ENCODE peak calls at places on chromosomes 7 and 10, in four cellular contexts. G is suprapubic skin, X is gastrocnemius medialis, B is coronary artery. T is an unnamed sample.

GRCh38 chr7:131035088-131035770 is 292.4 kb upstream of the MKLN1 start:
- DNase-seq in G (no peak), X (no peak), B (no peak), T (no peak)

GRCh38 chr7:25615603-25616002 is 387.3 kb upstream of the NPVF start:
- DNase-seq in G (no peak), X (no peak), B (no peak), T (no peak)

GRCh38 chr7:25954395-25954794 is 197.6 kb upstream of the NFE2L3 start:
- DNase-seq in G (no peak), B (no peak), X (no peak), T (no peak)

GRCh38 chr7:56062382-56062781 is 1.7 kb upstream of the SUMF2 start:
- DNase-seq in X (no peak), G (no peak), B (no peak), T (no peak)

GRCh38 chr10:103691723-103692380 is 163.5 kb downstream of the SH3PXD2A start:
- DNase-seq in X (no peak), G (no peak), B (no peak), T (no peak)

GRCh38 chr7:29190349-29191045 is 4.1 kb upstream of the CHN2 start:
- DNase-seq in X (no peak), B (no peak), G (no peak), T (peak; percentile 31)

GRCh38 chr7:111650456-111650999 is 88.2 kb upstream of the IMMP2L start:
- DNase-seq in G (no peak), X (peak; percentile 25), B (no peak), T (peak; percentile 73)

GRCh38 chr7:68176974-68177373 is 1180.3 kb downstream of the TYW1 start:
- DNase-seq in X (peak; percentile 23), B (peak; percentile 57), G (no peak), T (peak; percentile 30)

GRCh38 chr10:62373995-62374861 is at the start of gene ZNF365:
- DNase-seq in G (no peak), B (no peak), X (no peak), T (peak; percentile 54)

GRCh38 chr10:132107947-132108877 is 42.5 kb downstream of the JAKMIP3 start:
- DNase-seq in X (no peak), G (no peak), B (peak; percentile 38), T (no peak)

GRCh38 chr7:240887-241421 is 48.6 kb downstream of the FAM20C start:
- DNase-seq in B (no peak), X (no peak), G (no peak), T (peak; percentile 28)

GRCh38 chr7:34895202-34895601 is 142.1 kb downstream of the DPY19L1 start:
- DNase-seq in X (no peak), B (no peak), G (no peak), T (no peak)

GRCh38 chr10:50382576-50383023 is 131.3 kb upstream of the ASAH2 start:
- DNase-seq in G (no peak), B (no peak), X (peak; percentile 35), T (no peak)

GRCh38 chr7:494906-495305 is 24.7 kb downstream of the PDGFA start:
- DNase-seq in B (no peak), G (peak; percentile 48), X (no peak), T (no peak)

GRCh38 chr10:7056216-7056615 is 354.6 kb downstream of the SFMBT2 start:
- DNase-seq in B (no peak), X (no peak), G (no peak), T (no peak)

GRCh38 chr10:7053195-7053594 is 357.6 kb downstream of the SFMBT2 start:
- DNase-seq in B (no peak), X (no peak), G (no peak), T (no peak)

DNA sequence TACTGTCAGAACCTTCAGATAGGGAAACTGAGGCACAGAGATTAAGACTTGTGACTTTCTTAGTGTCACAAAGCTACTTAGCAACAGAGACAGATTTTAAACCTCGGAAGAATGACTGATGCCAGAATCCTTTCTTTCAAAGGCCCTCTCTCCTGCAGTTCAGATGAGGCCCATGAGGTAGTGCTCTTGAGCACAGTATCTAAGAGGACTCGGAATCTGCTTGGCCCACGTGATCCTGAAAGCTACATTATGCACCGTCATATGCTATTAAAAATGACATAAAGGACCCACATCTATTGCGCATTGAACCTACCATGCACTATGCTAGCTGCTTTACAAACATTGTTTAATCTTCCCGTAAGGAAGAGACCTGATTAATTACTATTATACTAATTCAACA is 355.9 kb downstream of the SFMBT2 start:
- DNase-seq in B (no peak), X (no peak), G (no peak), T (no peak)
- TF ChIP-seq CTCF in B (no peak), X (no peak), G (no peak), T (no peak)

DNA sequence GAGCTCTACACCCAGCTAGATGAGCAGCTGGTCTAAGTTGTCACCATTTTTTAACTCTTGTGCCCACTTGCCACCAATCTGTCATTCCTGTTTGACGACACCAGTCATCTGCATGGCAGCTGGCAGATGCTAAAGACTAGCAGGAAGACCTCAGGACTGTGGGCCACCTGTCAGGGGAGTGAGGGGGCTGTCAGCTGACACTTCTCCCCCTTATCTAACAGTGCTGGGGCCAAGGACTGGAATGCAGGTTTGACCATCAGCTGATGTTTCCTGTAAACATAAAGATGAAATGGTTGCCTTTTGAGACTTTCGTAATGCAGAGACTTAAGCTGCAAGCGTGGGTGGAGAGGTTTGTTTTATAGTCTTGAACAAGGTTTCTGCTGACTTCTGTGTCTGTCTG is 93.5 kb downstream of the WNT2 start:
- DNase-seq in G (no peak), B (no peak), X (no peak), T (no peak)
- H3K4me3 ChIP-seq in G (no peak overlapping the region), B (no peak overlapping the region), X (no peak overlapping the region), T (no peak overlapping the region)

DNA sequence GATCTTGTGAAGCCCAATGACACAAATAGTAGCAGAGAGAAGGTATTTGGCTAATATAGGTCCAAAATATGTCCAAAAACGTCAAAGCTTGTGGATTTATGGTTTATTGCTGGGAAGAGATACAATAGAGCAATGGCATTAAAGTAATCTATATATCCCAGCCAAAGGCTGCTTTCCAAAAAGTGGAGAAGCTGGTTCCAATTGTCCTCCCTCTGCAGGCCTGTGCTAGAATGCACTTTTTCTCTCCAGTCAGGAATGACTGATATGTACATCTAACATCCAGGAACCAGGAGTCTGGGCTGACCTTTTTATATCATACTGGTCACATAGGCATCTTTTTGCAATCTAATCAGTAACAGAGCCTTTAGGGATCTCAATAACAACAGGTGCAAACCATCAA is 167.1 kb upstream of the FAM3C start:
- DNase-seq in G (no peak), X (no peak), B (no peak), T (peak; percentile 36)
- TF ChIP-seq CTCF in G (peak; percentile 29), X (no peak), B (no peak), T (peak; percentile 68)

DNA sequence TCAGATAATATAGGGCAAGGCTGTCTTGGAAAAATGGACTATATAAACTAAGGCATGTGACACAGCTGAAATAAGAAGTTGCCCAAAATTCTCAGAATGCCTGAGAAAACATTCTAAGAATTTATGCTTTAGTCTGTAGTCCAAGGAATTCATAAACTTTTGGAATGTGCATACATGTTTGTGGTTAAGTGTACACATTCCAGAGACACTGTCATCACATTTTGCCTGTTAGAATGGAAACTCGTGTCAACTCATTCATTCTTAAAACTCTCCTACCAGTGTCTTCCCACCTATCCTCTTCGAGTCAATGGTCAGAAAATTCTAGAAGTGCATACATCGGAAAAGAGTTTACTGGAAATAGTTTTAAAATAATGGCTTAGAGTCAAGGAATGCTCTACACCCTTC is 1177.8 kb upstream of the C7orf33 start:
- DNase-seq in G (no peak), X (no peak), B (no peak), T (peak; percentile 52)
- H3K4me3 ChIP-seq in G (no peak overlapping the region), X (no peak overlapping the region), B (no peak overlapping the region), T (no peak overlapping the region)

T was measured in epithelial cell of esophagus.